ENCODE peak calls at places on chromosome 10, in six cellular contexts. D is neuronal stem cell, L is mesenchymal stem cell, C is H1, U is mesendoderm, S is H9. V is an unnamed sample. For H3K79me1 and H3K4me1, the result is how much of the 10 kb centered on the place peaks cover.

GRCh38 chr10:7541137-7542087 is 125.4 kb downstream of the ITIH5 start:
- DNase-seq in L (peak), S (peak), D (no peak), U (peak), C (peak), V (peak)

GRCh38 chr10:121113385-121113696 is 262.2 kb downstream of the WDR11 start:
- DNase-seq in S (no peak), D (no peak), U (peak), L (no peak), C (no peak), V (no peak)

GRCh38 chr10:22823109-22823508 is 104.7 kb upstream of the ARMC3 start:
- DNase-seq in U (no peak), S (no peak), L (peak), D (no peak), C (no peak), V (peak)

GRCh38 chr10:43305881-43306280 is 39.0 kb upstream of the RASGEF1A start:
- DNase-seq in S (no peak), C (no peak), U (no peak), D (no peak), L (peak), V (no peak)

GRCh38 chr10:21824409-21824808 is 179.1 kb downstream of the DNAJC1 start:
- DNase-seq in S (no peak), U (no peak), L (no peak), C (no peak), D (no peak), V (no peak)

GRCh38 chr10:69802424-69803161 is 887 bp downstream of the COL13A1 start:
- DNase-seq in C (peak), L (peak), S (peak), U (peak), D (peak), V (peak)

GRCh38 chr10:91672021-91672608 is 39.2 kb upstream of the PPP1R3C start:
- DNase-seq in S (peak), C (no peak), L (peak), D (peak), U (peak), V (peak)

GRCh38 chr10:74640134-74640533 is 186.3 kb upstream of the KAT6B start:
- DNase-seq in S (peak), L (peak), D (peak), C (no peak), U (peak), V (peak)

GRCh38 chr10:80504158-80504811 is 33.4 kb upstream of the SH2D4B start:
- DNase-seq in C (no peak), D (peak), L (no peak), U (peak), S (no peak), V (no peak)

GRCh38 chr10:80506836-80507483 is 30.7 kb upstream of the SH2D4B start:
- DNase-seq in D (no peak), C (no peak), U (no peak), S (no peak), L (no peak), V (no peak)

GRCh38 chr10:80504897-80505465 is 32.7 kb upstream of the SH2D4B start:
- DNase-seq in C (no peak), U (peak), L (no peak), S (no peak), D (no peak), V (no peak)

GRCh38 chr10:80507484-80507880 is 30.2 kb upstream of the SH2D4B start:
- DNase-seq in S (no peak), U (no peak), L (no peak), D (no peak), C (no peak), V (no peak)

DNA sequence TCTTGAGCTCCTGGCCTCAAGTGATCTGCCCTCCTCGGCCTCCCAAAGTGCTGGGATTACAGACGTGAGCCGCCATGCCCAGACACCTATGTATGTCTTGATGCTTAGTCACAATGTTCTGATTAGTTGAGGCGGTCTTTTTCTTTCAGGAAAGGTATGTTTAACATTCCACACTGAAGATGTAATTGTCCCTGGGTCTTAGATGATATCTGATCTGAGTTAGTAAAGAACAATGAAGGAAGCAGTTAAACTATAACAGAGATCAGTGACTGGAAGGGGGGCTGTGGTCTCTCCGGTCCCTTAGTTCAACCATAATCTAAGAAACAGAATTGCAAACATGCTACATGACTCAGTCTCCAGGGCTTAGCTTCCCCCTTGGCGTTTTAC is 31.5 kb upstream of the SH2D4B start:
- DNase-seq in L (peak), S (no peak), U (peak), C (no peak), D (no peak), V (peak)
- H3K79me1 ChIP-seq in L (under half), S (under half), U (under half), C (under half), D (under half), V (half or more)

DNA sequence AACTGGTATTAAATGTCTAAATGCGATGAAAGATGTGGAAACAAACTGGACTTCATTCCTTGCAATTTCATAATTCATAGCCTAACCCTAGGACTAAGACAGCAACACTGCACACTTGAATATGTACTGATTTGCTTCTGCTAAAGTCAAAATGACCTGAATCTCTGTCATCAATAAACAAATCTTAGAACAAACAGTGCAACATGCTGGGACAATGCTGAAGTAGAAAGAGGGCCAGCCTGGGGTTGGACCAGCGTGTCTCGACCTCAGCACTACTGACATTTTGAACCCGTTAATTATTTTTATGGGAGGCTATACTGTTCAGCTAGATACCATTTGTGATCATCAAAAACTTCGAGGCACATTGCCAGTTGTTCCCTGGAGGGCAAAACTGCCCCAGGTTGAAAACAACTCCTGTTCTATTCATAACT is 47.1 kb downstream of the MYOF start:
- DNase-seq in S (no peak), L (peak), U (no peak), D (no peak), C (no peak), V (no peak)
- H3K4me1 ChIP-seq in S (under half), L (under half), U (under half), D (under half), C (under half), V (under half)

GRCh38 chr10:35495521-35496238 is 109.5 kb upstream of the GJD4 start:
- DNase-seq in L (peak), C (no peak), U (no peak), S (no peak), D (no peak), V (peak)

GRCh38 chr10:35501923-35502322 is 103.2 kb upstream of the GJD4 start:
- DNase-seq in S (no peak), L (no peak), U (no peak), C (no peak), D (no peak), V (no peak)

GRCh38 chr10:35497909-35498308 is 107.2 kb upstream of the GJD4 start:
- DNase-seq in S (no peak), U (no peak), C (no peak), L (no peak), D (no peak), V (no peak)

GRCh38 chr10:35502697-35503096 is 102.4 kb upstream of the GJD4 start:
- DNase-seq in S (no peak), L (no peak), D (no peak), U (no peak), C (no peak), V (no peak)

GRCh38 chr10:35498693-35499092 is 106.4 kb upstream of the GJD4 start:
- DNase-seq in D (no peak), S (no peak), C (no peak), L (no peak), U (peak), V (no peak)
- H3K27ac ChIP-seq in D (no peak), S (no peak), C (no peak), L (no peak), U (no peak), V (no peak)

GRCh38 chr10:78566216-78567135 is 502.3 kb upstream of the ZMIZ1 start:
- DNase-seq in D (no peak), S (no peak), C (no peak), U (no peak), L (peak), V (no peak)

GRCh38 chr10:78568664-78569063 is 500.1 kb upstream of the ZMIZ1 start:
- DNase-seq in L (no peak), D (no peak), U (peak), S (no peak), C (no peak), V (no peak)

GRCh38 chr10:78571286-78571685 is 497.5 kb upstream of the ZMIZ1 start:
- DNase-seq in U (no peak), L (no peak), S (no peak), D (no peak), C (no peak), V (no peak)

GRCh38 chr10:78570633-78571032 is 498.1 kb upstream of the ZMIZ1 start:
- DNase-seq in D (no peak), L (no peak), S (no peak), C (no peak), U (no peak), V (no peak)

DNA sequence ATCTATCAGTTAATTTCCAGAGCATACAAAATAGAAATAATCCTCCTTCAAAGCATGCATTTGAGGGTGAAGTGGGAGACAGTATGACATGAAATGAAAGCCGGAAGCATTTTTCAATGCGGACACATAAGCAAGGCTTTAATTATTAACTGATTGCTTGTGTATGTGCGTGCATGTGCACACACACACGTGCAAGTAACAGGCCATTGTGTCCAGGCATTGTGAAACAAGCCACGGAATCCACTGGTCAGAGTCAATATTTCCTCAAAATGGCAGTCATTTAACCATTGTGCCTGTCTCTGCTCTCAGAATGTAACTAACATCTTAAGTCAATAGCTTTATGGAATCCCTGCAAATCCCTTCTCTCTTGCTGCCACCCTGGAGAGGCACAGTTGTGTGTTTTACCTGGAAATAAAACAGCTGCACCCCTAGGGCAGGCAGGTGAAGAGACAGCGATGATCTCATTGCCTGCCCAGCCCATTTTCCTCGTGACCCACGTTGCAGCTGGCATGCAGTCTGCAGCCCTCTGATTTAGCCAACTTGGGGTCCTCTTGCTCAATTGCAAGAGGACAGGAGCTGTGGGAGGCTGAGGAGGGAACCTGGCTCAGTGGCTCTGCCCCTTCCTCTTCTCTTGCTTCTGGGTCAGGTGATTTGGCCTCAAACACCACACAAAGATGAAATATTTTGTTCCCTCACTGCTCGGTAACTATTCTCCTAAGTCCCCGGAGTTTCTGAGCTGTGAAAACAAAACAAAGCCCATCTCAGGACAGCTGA is 500.9 kb upstream of the ZMIZ1 start:
- DNase-seq in D (no peak), S (no peak), C (no peak), L (no peak), U (no peak), V (no peak)
- H3K79me1 ChIP-seq in D (under half), S (under half), C (under half), L (under half), U (under half), V (under half)

GRCh38 chr10:79159141-79159619 is 90.4 kb downstream of the ZMIZ1 start:
- DNase-seq in D (no peak), S (no peak), L (peak), C (no peak), U (no peak), V (peak)
- H3K4me1 ChIP-seq in D (under half), S (under half), L (half or more), C (under half), U (under half), V (half or more)